ENCODE peak calls at places on chromosomes 16 and 17, in ten cellular contexts. G, R, W, B, E, I, A, S, H and C are unnamed samples.

GRCh38 chr16:25108054-25108453 is 3.5 kb upstream of the LCMT1 start:
- DNase-seq in G (peak), R (no peak), W (no peak), B (no peak), E (no peak), I (no peak), A (peak), S (peak), H (no peak), C (peak)

GRCh38 chr17:13346996-13347762 is 254.6 kb downstream of the HS3ST3A1 start:
- DNase-seq in G (no peak), R (peak), W (no peak), B (no peak), E (no peak), I (no peak), A (peak), S (no peak), H (no peak), C (no peak)

GRCh38 chr17:62827722-62828498 is 19.8 kb upstream of the MARCHF10 start:
- DNase-seq in G (no peak), R (no peak), W (no peak), B (no peak), E (no peak), I (no peak), A (no peak), S (no peak), H (no peak), C (no peak)

GRCh38 chr17:27345141-27345904 is 51.4 kb downstream of the WSB1 start:
- DNase-seq in G (peak), R (no peak), W (no peak), B (peak), E (no peak), I (no peak), A (no peak), S (no peak), H (no peak), C (no peak)

GRCh38 chr16:4825196-4825595 is 21.9 kb downstream of the GLYR1 start:
- DNase-seq in G (no peak), R (no peak), W (no peak), B (no peak), E (no peak), I (no peak), A (no peak), S (peak), H (peak), C (peak)

GRCh38 chr17:74373838-74374606 is 6.7 kb downstream of the GPR142 start:
- DNase-seq in G (no peak), R (no peak), W (no peak), B (no peak), E (no peak), I (peak), A (peak), S (peak), H (no peak), C (no peak)

GRCh38 chr17:19718613-19719364 is 2.4 kb upstream of the SLC47A2 start:
- DNase-seq in G (no peak), R (no peak), W (no peak), B (no peak), E (no peak), I (peak), A (peak), S (no peak), H (no peak), C (no peak)

GRCh38 chr16:2236362-2237075 is at the start of gene DNASE1L2:
- DNase-seq in G (no peak), R (no peak), W (peak), B (no peak), E (no peak), I (no peak), A (peak), S (no peak), H (no peak), C (no peak)

GRCh38 chr17:6387858-6388257 is 47.1 kb downstream of the AIPL1 start:
- DNase-seq in G (no peak), R (no peak), W (no peak), B (no peak), E (no peak), I (no peak), A (no peak), S (no peak), H (no peak), C (no peak)

GRCh38 chr16:89044394-89045180 is 49.1 kb upstream of the ACSF3 start:
- DNase-seq in G (no peak), R (no peak), W (no peak), B (no peak), E (no peak), I (no peak), A (no peak), S (peak), H (no peak), C (no peak)

DNA sequence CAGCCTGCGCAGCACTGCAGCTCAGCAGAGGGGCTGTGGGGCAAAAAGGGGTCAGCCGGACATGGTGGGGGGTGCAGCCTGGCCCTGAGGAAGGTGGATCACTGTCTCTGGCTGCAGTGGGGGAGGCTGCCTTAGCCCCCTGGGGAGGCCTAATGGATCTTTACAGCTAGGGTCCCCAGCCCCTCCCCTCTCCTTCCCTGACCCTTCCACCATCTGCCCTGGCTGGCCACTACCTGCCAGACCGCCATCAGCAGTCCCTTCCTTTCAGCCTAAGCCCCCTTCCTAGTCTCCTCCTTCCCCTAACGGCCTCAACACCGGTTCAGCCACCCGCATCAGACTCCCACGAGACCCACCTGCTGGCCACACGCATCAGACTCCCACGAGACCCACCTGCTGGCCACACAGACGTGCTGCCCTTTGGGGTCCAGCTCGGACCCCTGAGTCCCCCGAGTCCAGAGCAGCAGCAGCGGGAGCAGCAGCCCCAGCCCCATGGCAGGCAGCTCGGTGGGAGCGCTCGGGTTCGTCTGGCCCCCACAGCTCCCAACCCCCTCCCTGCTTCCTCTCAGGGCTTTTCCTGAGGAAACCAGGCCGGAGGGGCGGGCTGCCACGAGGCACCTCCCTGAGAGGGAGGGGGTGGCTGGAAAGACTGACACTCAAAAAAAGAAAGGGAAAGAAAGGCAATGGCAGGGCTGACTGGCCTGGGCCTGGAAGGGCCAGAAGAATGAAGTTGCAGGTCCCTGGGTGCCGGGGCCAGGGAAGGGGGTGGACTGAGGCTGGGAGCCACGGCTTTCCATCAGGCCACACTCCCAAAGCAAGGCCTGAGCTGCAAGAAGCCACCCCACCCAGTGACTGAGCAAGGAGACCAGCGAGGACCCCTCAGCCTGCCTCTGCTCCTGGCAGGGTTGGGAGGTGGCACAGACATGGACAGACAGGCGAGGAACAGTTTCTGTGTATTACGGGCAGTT is at the start of gene SCARF1:
- DNase-seq in G (no peak), R (no peak), W (no peak), B (no peak), E (no peak), I (peak), A (no peak), S (peak), H (no peak), C (no peak)
- TF ChIP-seq POLR2A in G (no peak), R (no peak), W (no peak), B (no peak), E (peak), I (peak), A (no peak), S (peak), H (peak), C (no peak)

GRCh38 chr17:16950488-16950887 is 21.4 kb downstream of the TNFRSF13B start:
- DNase-seq in G (no peak), R (no peak), W (no peak), B (no peak), E (no peak), I (no peak), A (no peak), S (no peak), H (no peak), C (no peak)
- TF ChIP-seq POLR2A in G (no peak), R (no peak), W (no peak), B (no peak), E (no peak), I (no peak), A (no peak), S (no peak), H (no peak), C (no peak)

GRCh38 chr16:31029272-31029671 is 4.1 kb upstream of the STX4 start:
- DNase-seq in G (no peak), R (no peak), W (no peak), B (no peak), E (no peak), I (no peak), A (no peak), S (no peak), H (no peak), C (no peak)

GRCh38 chr16:31032736-31033708 is at the start of gene STX4:
- DNase-seq in G (peak), R (peak), W (peak), B (peak), E (peak), I (peak), A (peak), S (peak), H (peak), C (peak)

GRCh38 chr16:31038993-31039392 is 5.6 kb downstream of the STX4 start:
- DNase-seq in G (no peak), R (no peak), W (no peak), B (no peak), E (no peak), I (no peak), A (no peak), S (no peak), H (no peak), C (no peak)

DNA sequence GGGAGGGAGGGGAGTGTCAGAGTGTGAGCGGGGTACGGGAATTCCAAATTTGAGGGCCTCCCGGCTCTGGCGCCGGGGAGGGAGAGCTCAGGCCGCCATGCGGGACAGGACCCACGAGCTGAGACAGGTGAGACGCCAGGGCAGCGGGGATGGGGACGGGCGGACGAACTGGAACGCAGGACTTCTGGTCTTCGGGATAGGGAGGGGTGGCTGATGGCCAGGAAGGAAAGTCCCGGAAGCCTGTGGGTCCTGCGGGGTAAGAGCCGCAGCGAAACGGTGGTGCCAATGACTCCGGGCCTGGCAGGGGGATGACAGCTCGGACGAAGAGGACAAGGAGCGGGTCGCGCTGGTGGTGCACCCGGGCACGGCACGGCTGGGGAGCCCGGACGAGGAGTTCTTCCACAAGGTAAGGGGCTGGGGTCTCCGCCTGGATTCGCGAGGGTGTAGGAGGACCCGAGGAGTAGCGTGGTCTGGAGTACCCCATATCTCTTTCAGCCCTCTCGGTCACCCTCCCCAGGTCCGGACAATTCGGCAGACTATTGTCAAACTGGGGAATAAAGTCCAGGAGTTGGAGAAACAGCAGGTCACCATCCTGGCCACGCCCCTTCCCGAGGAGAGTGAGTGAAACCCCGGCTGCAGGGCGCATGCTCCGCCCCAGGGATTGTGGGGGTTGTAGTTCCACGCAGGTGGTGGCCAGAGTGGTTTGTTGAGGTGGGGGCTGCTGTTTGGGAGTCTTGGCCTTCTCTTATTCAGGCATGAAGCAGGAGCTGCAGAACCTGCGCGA is 543 bp downstream of the STX4 start:
- DNase-seq in G (peak), R (peak), W (peak), B (peak), E (peak), I (peak), A (peak), S (peak), H (peak), C (peak)
- TF ChIP-seq POLR2A in G (peak), R (peak), W (no peak), B (peak), E (peak), I (peak), A (no peak), S (peak), H (peak), C (peak)

DNA sequence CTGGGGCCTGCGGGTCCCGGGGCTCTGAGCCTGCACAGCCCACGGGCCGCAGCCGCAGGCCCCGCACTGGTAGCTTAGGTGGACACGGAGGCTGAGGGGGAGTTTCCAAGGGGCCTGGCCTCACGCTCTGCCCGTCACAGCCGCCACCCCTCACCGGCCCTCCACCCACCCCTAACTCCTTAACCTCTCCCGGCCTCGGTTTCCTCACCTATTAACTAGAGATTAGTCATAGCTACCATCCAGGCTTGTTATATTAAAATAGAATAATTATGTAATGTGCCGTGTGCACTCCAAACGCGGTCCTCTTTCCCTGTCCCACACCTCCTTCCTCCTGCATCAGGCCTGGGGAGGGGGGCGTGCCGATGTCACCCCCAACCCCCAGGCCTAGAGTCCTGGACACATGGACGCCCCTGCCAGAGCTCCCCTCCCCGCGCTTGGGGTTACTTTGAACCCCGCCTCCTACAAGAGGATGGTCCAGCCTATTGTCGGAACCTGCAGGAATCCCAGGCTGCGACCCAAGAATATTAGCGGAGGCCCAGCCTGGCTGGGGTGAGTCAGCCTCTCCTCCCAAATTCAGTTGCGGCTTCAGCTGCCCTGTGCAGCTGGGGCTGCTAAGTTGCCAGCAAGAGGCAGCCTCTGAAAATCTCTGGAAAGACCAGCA is 17.3 kb downstream of the SOCS3 start:
- DNase-seq in G (peak), R (peak), W (no peak), B (no peak), E (peak), I (no peak), A (peak), S (peak), H (peak), C (no peak)
- TF ChIP-seq POLR2A in G (no peak), R (no peak), W (no peak), B (no peak), E (no peak), I (no peak), A (no peak), S (no peak), H (peak), C (no peak)

DNA sequence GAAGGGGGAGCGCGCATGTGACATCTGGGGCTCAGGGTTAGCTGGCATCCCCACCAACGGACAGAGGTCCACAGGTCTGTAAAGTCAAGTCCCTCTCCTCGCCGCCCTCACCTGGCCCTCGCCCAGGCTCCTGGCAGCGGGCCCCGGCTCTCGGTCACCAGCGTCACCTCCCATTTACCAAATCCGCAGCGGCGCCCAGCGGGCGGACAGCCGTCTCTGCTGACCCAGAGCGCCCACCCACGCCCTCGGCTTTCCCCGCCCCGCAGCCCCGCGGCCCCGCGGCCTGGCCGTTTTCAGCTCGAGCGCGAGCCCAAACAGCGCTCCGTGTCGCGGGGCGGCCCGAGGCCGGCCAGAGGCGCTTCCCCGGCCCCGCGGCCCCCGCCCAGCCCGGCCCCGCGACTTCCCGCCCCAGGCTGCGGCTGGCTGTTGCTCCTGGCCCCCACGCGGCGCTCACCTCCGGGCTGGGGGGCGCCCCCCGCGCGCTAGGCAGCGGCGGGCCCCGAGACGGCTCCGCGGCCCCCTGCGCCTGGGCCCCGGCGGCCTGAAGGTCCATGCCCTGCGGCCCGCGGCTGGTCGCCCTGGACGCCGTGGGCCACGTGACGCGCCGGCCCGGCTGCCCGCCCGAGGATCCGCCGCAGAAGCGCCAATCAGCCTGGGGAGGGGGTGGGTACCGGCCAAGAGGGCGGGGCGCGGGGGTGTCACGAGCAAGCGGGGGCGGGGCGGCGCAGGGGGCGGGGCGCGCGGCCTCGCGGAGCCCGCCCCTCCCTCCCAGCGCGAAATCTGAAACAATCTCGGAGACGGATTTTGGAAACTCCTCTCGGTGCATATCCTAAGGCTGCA is at the start of gene COPRS:
- DNase-seq in G (peak), R (peak), W (peak), B (peak), E (peak), I (peak), A (peak), S (peak), H (peak), C (peak)
- TF ChIP-seq POLR2A in G (no peak), R (peak), W (no peak), B (peak), E (peak), I (no peak), A (peak), S (peak), H (peak), C (no peak)

GRCh38 chr16:30356401-30357084 is 1.4 kb upstream of the CD2BP2 start:
- DNase-seq in G (no peak), R (no peak), W (no peak), B (no peak), E (no peak), I (peak), A (no peak), S (peak), H (no peak), C (no peak)
- TF ChIP-seq POLR2A in G (no peak), R (no peak), W (no peak), B (no peak), E (no peak), I (no peak), A (no peak), S (no peak), H (no peak), C (no peak)

GRCh38 chr16:29973384-29974246 is at the start of gene TAOK2:
- DNase-seq in G (peak), R (peak), W (peak), B (peak), E (peak), I (peak), A (peak), S (peak), H (peak), C (peak)
- TF ChIP-seq POLR2A in G (peak), R (peak), W (peak), B (peak), E (peak), I (peak), A (peak), S (peak), H (peak), C (peak)